ENCODE peak calls at places on chromosomes 3 and 15, in six cellular contexts. A, C, S, R, M and E are unnamed samples.

GRCh38 chr15:101258238-101259144 is 6.6 kb upstream of the CHSY1 start:
- DNase-seq in A (peak; percentile 68), C (no peak), S (no peak), R (peak; percentile 66), M (no peak), E (peak; percentile 75)

GRCh38 chr15:65305144-65305758 is 774 bp downstream of the RNU5B-1 start:
- DNase-seq in A (no peak), C (no peak), S (no peak), R (no peak), M (no peak), E (no peak)

GRCh38 chr15:27764339-27764738 is 334.8 kb downstream of the OCA2 start:
- DNase-seq in A (no peak), C (no peak), S (no peak), R (no peak), M (no peak), E (no peak)

GRCh38 chr3:134792700-134793099 is 2.4 kb upstream of the EPHB1 start:
- DNase-seq in A (no peak), C (no peak), S (no peak), R (no peak), M (no peak), E (no peak)

GRCh38 chr3:27568393-27568792 is 84.2 kb upstream of the SLC4A7 start:
- DNase-seq in A (peak; percentile 49), C (no peak), S (peak; percentile 70), R (no peak), M (no peak), E (peak; percentile 42)

GRCh38 chr3:185656321-185656840 is 70.3 kb downstream of the SENP2 start:
- DNase-seq in A (peak; percentile 33), C (no peak), S (no peak), R (peak; percentile 98), M (peak; percentile 87), E (peak; percentile 36)

GRCh38 chr3:101932326-101933108 is 83.2 kb downstream of the NFKBIZ start:
- DNase-seq in A (no peak), C (no peak), S (no peak), R (no peak), M (no peak), E (no peak)

GRCh38 chr3:117919611-117920010 is 1115.0 kb downstream of the IGSF11 start:
- DNase-seq in A (no peak), C (no peak), S (no peak), R (no peak), M (no peak), E (no peak)

GRCh38 chr15:82177291-82178010 is 85.1 kb downstream of the EFL1 start:
- DNase-seq in A (no peak), C (no peak), S (no peak), R (peak; percentile 71), M (no peak), E (no peak)

GRCh38 chr3:62153231-62153630 is 220.1 kb downstream of the FEZF2 start:
- DNase-seq in A (no peak), C (no peak), S (no peak), R (no peak), M (no peak), E (no peak)

GRCh38 chr3:98902341-98902740 is 846 bp upstream of the DCBLD2 start:
- DNase-seq in A (no peak), C (no peak), S (no peak), R (no peak), M (no peak), E (no peak)

GRCh38 chr3:192408721-192409151 is 318.6 kb downstream of the FGF12 start:
- DNase-seq in A (peak; percentile 8), C (no peak), S (no peak), R (no peak), M (no peak), E (no peak)

GRCh38 chr3:126582286-126582685 is 23.6 kb upstream of the C3orf22 start:
- DNase-seq in A (no peak), C (no peak), S (no peak), R (no peak), M (no peak), E (no peak)

GRCh38 chr15:76333720-76334437 is 2.7 kb upstream of the ISL2 start:
- DNase-seq in A (no peak), C (no peak), S (no peak), R (no peak), M (no peak), E (no peak)

GRCh38 chr3:134998855-134999254 is 203.8 kb downstream of the EPHB1 start:
- DNase-seq in A (no peak), C (no peak), S (no peak), R (no peak), M (no peak), E (no peak)

GRCh38 chr3:127373701-127374625 is 86.1 kb upstream of the PRR20G start:
- DNase-seq in A (no peak), C (no peak), S (peak; percentile 66), R (no peak), M (no peak), E (no peak)

GRCh38 chr15:77013786-77014136 is 18.8 kb downstream of the PSTPIP1 start:
- DNase-seq in A (no peak), C (no peak), S (no peak), R (no peak), M (no peak), E (no peak)

GRCh38 chr15:69939513-69940440 is 157.9 kb downstream of the TLE3 start:
- DNase-seq in A (no peak), C (peak; percentile 35), S (no peak), R (no peak), M (no peak), E (no peak)

GRCh38 chr15:78711638-78712037 is 70.6 kb upstream of the CHRNB4 start:
- DNase-seq in A (no peak), C (no peak), S (no peak), R (no peak), M (no peak), E (no peak)

GRCh38 chr3:115651089-115651488 is 27.8 kb downstream of the GAP43 start:
- DNase-seq in A (no peak), C (no peak), S (no peak), R (no peak), M (no peak), E (no peak)

GRCh38 chr3:115651599-115651998 is 28.3 kb downstream of the GAP43 start:
- DNase-seq in A (no peak), C (no peak), S (no peak), R (no peak), M (no peak), E (no peak)

GRCh38 chr3:115648559-115648958 is 25.2 kb downstream of the GAP43 start:
- DNase-seq in A (no peak), C (no peak), S (no peak), R (no peak), M (no peak), E (no peak)

GRCh38 chr3:115644391-115644790 is 21.1 kb downstream of the GAP43 start:
- DNase-seq in A (no peak), C (no peak), S (no peak), R (no peak), M (no peak), E (no peak)

DNA sequence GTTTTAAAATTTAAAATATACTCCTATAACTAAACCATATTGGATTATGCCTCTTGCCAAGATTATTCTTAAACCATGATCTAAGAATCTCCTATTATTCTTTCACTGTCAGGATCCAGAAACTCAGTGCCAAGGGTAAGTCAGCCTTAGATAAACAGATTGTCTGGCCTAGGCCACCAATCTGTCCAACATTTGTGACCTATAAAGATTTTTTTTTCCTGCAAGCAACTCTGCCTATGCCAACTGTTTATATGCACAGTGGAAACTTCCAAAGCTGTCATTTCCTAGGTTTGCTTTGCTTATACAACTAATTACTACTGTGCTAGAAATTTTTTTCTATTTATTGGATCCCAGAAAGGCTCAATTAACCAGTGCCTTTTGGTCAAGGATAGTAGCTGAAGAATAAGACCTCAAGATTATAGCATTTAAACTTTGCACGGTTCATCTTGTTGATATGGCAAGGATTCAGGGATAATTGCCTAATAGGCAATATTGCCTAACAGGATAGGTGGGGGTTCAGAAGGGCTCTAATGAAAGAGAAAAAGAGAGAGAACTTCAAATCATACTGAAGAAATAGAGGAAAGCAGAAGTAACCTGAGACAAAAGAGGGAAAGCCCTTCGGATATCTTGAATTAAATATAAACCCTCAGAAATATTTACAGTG is 22.8 kb downstream of the GAP43 start:
- DNase-seq in A (no peak), C (no peak), S (no peak), R (no peak), M (no peak), E (no peak)
- H3K4me3 ChIP-seq in A (no peak overlapping the region), C (no peak overlapping the region), S (no peak overlapping the region), R (no peak overlapping the region), M (no peak overlapping the region), E (no peak overlapping the region)

GRCh38 chr3:170653801-170654200 is 67.9 kb upstream of the SLC7A14 start:
- DNase-seq in A (no peak), C (no peak), S (no peak), R (no peak), M (no peak), E (no peak)
- H3K4me3 ChIP-seq in A (no peak overlapping the region), C (no peak overlapping the region), S (no peak overlapping the region), R (no peak overlapping the region), M (no peak overlapping the region), E (no peak overlapping the region)

GRCh38 chr3:170585008-170585936 is 603 bp downstream of the SLC7A14 start:
- DNase-seq in A (no peak), C (no peak), S (no peak), R (no peak), M (no peak), E (no peak)

GRCh38 chr3:170584585-170585007 is 1.3 kb downstream of the SLC7A14 start:
- DNase-seq in A (peak; percentile 52), C (peak; percentile 79), S (peak; percentile 82), R (peak; percentile 42), M (no peak), E (peak; percentile 61)

GRCh38 chr3:170589113-170589512 is 3.2 kb upstream of the SLC7A14 start:
- DNase-seq in A (no peak), C (no peak), S (no peak), R (no peak), M (no peak), E (no peak)

GRCh38 chr3:170585937-170586310 is at the start of gene SLC7A14:
- DNase-seq in A (peak; percentile 7), C (no peak), S (no peak), R (peak; percentile 4), M (no peak), E (no peak)
- H3K4me3 ChIP-seq in A (peak within 1 kb of the TSS; percentile 23), C (peak within 1 kb of the TSS; percentile 42), S (no peak within 1 kb of the TSS), R (peak within 1 kb of the TSS; percentile 32), M (peak within 1 kb of the TSS; percentile 37), E (peak within 1 kb of the TSS; percentile 6)

GRCh38 chr15:98920091-98920880 is 87.3 kb downstream of the PGPEP1L start:
- DNase-seq in A (no peak), C (no peak), S (no peak), R (no peak), M (no peak), E (no peak)

GRCh38 chr15:98916826-98917225 is 90.8 kb downstream of the PGPEP1L start:
- DNase-seq in A (no peak), C (no peak), S (no peak), R (no peak), M (no peak), E (no peak)

GRCh38 chr15:98909968-98910885 is 97.4 kb downstream of the PGPEP1L start:
- DNase-seq in A (peak; percentile 48), C (no peak), S (no peak), R (no peak), M (no peak), E (peak; percentile 25)

GRCh38 chr15:98917417-98917816 is 90.2 kb downstream of the PGPEP1L start:
- DNase-seq in A (no peak), C (no peak), S (no peak), R (no peak), M (no peak), E (no peak)

DNA sequence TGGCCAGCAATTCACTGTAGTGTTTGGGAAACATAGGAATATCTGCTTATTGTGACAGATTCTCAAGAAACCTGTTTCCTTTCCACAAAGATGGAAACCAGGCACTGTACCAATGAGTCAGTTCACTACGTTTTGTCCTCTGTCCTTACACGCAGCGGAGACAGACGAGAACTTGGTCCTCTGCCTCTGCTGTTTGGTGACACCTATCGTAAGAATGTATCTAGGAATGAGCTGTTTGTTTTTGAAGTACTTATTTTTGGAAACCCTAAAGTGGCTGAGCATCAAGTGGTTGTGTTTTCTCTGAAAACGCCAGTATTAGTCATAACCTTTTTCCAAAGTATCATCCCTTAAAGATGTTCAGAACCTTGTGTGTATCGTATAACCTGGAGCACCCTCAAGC is 93.0 kb downstream of the PGPEP1L start:
- DNase-seq in A (no peak), C (no peak), S (no peak), R (peak; percentile 86), M (no peak), E (no peak)
- H3K4me3 ChIP-seq in A (no peak overlapping the region), C (no peak overlapping the region), S (no peak overlapping the region), R (no peak overlapping the region), M (no peak overlapping the region), E (no peak overlapping the region)